ENCODE peak calls at places on chromosomes 16 and 17, in five cellular contexts. P is PC-3; M is CD8-positive, alpha-beta memory T cell; J is tibial nerve; O is fibroblast of lung. F is an unnamed sample.

GRCh38 chr17:78715000-78715771 is 66.9 kb downstream of the CYTH1 start:
- DNase-seq in P (no peak), M (no peak), J (no peak), O (no peak), F (peak; percentile 68)

GRCh38 chr16:65725156-65725845 is 603.4 kb upstream of the CDH11 start:
- DNase-seq in P (peak; percentile 57), M (no peak), J (no peak), O (peak; percentile 94), F (no peak)

GRCh38 chr16:48300391-48300856 is 53.1 kb upstream of the ABCC11 start:
- DNase-seq in P (no peak), M (no peak), J (no peak), O (peak; percentile 61), F (no peak)

GRCh38 chr17:36885761-36886365 is 51.4 kb upstream of the LHX1 start:
- DNase-seq in P (no peak), M (no peak), J (no peak), O (no peak), F (no peak)

GRCh38 chr16:4323845-4324478 is 8.1 kb downstream of the GLIS2 start:
- DNase-seq in P (no peak), M (no peak), J (peak; percentile 44), O (peak; percentile 42), F (no peak)

GRCh38 chr16:75064403-75065148 is 52.0 kb downstream of the LDHD start:
- DNase-seq in P (peak; percentile 74), M (no peak), J (no peak), O (peak; percentile 65), F (no peak)

GRCh38 chr16:53257001-53257400 is 177.3 kb upstream of the RBL2 start:
- DNase-seq in P (peak; percentile 43), M (no peak), J (no peak), O (peak; percentile 77), F (peak; percentile 44)

GRCh38 chr17:62778990-62779681 is 29.0 kb downstream of the MARCHF10 start:
- DNase-seq in P (peak; percentile 98), M (no peak), J (no peak), O (peak; percentile 99), F (no peak)

GRCh38 chr16:88732172-88732960 is 26.1 kb downstream of the CTU2 start:
- DNase-seq in P (no peak), M (no peak), J (no peak), O (no peak), F (no peak)
- H3K4me3 ChIP-seq in P (no peak overlapping the region), M (no peak overlapping the region), J (no peak overlapping the region), O (no peak overlapping the region), F (no peak overlapping the region)

GRCh38 chr17:45318561-45319230 is 1.9 kb upstream of the MAP3K14 start:
- DNase-seq in P (peak; percentile 69), M (no peak), J (no peak), O (no peak), F (no peak)
- H3K4me3 ChIP-seq in P (peak overlapping the region; percentile 66), M (no peak overlapping the region), J (no peak overlapping the region), O (no peak overlapping the region), F (no peak overlapping the region)

DNA sequence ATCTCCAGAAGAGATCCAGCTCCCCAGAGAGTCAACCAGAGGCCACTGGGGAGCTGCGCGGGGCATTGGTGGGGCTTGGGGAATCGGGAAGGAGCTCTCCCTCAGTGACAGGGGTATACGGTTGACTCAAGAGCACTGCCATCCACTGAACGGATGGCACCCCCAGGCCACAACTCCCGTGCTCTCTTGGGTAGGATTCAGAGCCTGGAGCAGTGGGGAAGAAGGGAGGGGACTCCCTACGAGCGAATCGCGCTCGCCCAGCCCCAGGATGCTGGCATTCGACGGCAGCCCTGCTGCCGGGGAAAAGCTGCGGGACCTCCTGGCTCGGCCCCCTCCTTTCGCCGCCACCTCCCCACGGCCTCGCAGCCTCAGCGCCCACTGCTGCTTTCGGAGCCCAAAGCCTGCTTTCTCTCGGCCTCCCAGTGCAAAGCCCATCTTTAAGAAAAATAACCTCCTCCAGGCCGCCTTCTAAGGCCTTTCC is 532 bp upstream of the TPPP3 start:
- DNase-seq in P (no peak), M (no peak), J (no peak), O (no peak), F (no peak)
- H3K4me3 ChIP-seq in P (no peak overlapping the region), M (no peak overlapping the region), J (peak overlapping the region; percentile 28), O (peak overlapping the region; percentile 10), F (peak overlapping the region; percentile 23)

GRCh38 chr17:55175788-55176425 is 88.9 kb upstream of the HLF start:
- DNase-seq in P (no peak), M (no peak), J (no peak), O (no peak), F (no peak)
- H3K4me3 ChIP-seq in P (no peak overlapping the region), M (no peak overlapping the region), J (no peak overlapping the region), O (no peak overlapping the region), F (no peak overlapping the region)

DNA sequence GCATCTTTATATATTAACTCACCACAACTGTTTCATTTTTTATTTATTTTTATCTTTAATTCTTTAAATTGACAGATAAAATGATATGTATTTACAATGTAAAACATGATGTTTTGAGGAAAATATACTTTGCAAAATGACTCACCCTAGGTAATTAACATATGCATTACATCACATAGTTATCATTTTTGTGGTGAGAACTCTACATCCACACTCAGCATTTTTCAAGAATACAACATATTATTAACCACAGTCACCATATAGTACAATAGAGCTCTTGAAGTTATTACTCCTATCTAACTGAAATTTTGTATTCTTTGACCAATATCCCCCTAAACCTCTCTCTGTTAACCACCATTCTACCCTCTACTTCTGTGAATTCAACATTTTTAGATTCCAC is 194.7 kb upstream of the KIF2B start:
- DNase-seq in P (peak; percentile 33), M (no peak), J (no peak), O (peak; percentile 82), F (peak; percentile 4)
- H3K4me3 ChIP-seq in P (no peak overlapping the region), M (no peak overlapping the region), J (no peak overlapping the region), O (no peak overlapping the region), F (no peak overlapping the region)

GRCh38 chr17:40068129-40068581 is 5.4 kb downstream of the THRA start:
- DNase-seq in P (peak; percentile 39), M (no peak), J (no peak), O (no peak), F (no peak)

GRCh38 chr17:40067710-40068109 is 4.9 kb downstream of the THRA start:
- DNase-seq in P (no peak), M (no peak), J (no peak), O (no peak), F (no peak)

GRCh38 chr17:40065041-40065770 is 2.4 kb downstream of the THRA start:
- DNase-seq in P (no peak), M (no peak), J (no peak), O (peak; percentile 72), F (no peak)

GRCh38 chr17:40063915-40064531 is 1.3 kb downstream of the THRA start:
- DNase-seq in P (no peak), M (no peak), J (no peak), O (no peak), F (no peak)

DNA sequence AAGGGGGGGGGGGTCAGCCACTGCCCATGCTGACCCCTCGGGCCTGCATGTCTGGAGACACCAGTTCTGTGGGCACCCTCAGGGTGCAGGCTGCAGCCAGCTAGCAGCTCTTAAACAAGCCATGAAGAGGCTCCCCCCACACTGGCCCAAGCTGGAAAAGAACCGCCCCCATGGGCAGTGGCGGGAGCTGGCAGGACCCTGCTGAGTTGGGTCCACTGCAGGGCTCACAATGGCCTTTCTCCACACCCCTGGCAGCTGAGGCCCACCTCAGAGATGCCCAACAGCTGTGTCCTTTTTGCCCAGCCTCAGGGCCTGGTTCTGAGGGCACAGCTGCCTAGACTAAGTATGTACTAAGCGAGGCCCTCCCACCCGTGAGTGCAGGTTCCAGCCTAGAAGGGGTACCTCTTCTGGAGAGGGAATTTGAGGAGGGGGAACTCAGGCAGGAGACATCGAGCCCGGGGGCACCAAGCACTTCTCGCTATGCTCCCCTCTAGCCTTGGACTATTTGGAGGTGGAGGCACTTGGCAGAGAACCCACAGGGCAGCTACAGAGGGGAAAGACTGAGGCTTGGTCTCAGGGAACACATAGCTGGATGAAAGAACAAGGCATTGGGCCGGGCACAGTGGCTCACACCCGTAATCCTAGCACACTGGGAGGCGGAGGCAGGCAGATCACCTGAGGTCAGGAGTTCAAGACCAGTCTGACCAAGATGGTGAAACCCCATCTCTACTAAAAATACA is 3.2 kb downstream of the THRA start:
- DNase-seq in P (no peak), M (no peak), J (no peak), O (no peak), F (no peak)
- H3K4me3 ChIP-seq in P (no peak overlapping the region), M (no peak overlapping the region), J (peak overlapping the region; percentile 100), O (no peak overlapping the region), F (no peak overlapping the region)

GRCh38 chr16:11233727-11234376 is 22.2 kb downstream of the SOCS1 start:
- DNase-seq in P (no peak), M (no peak), J (no peak), O (no peak), F (no peak)

GRCh38 chr16:11232852-11233726 is 22.9 kb downstream of the SOCS1 start:
- DNase-seq in P (no peak), M (peak; percentile 66), J (no peak), O (no peak), F (no peak)

GRCh38 chr16:11229906-11230305 is 26.1 kb downstream of the SOCS1 start:
- DNase-seq in P (peak; percentile 49), M (no peak), J (no peak), O (no peak), F (no peak)

GRCh38 chr16:11231367-11231970 is 24.5 kb downstream of the SOCS1 start:
- DNase-seq in P (no peak), M (no peak), J (no peak), O (no peak), F (no peak)

GRCh38 chr16:11232302-11232851 is 23.6 kb downstream of the SOCS1 start:
- DNase-seq in P (no peak), M (no peak), J (no peak), O (no peak), F (no peak)
- H3K4me3 ChIP-seq in P (no peak overlapping the region), M (peak overlapping the region; percentile 51), J (no peak overlapping the region), O (no peak overlapping the region), F (no peak overlapping the region)